ENCODE peak calls at places on chromosomes 4 and X, in four cellular contexts. J is hepatocyte, B is K562, Q is PC-3. T is an unnamed sample. For H3K4me1, the result is how much of the 10 kb centered on the place peaks cover.

GRCh38 chr4:177442623-177443155 is 452 bp upstream of the AGA start:
- DNase-seq in J (no peak), B (no peak), Q (no peak), T (no peak)

GRCh38 chrX:22171287-22172060 is 101.2 kb upstream of the CBLL2 start:
- DNase-seq in J (no peak), B (no peak), Q (peak), T (no peak)

GRCh38 chrX:34875204-34875603 is 67.4 kb upstream of the FAM47B start:
- DNase-seq in J (no peak), B (no peak), Q (peak), T (no peak)

GRCh38 chr4:88040707-88041106 is 33.3 kb downstream of the PKD2 start:
- DNase-seq in J (no peak), B (no peak), Q (no peak), T (no peak)

GRCh38 chr4:3218824-3219760 is 29.9 kb upstream of the MSANTD1 start:
- DNase-seq in J (no peak), B (no peak), Q (no peak), T (no peak)

GRCh38 chrX:133085785-133086184 is 11.1 kb downstream of the USP26 start:
- DNase-seq in J (no peak), B (no peak), Q (peak), T (peak)

GRCh38 chrX:445727-446126 is 59.0 kb upstream of the PPP2R3B start:
- DNase-seq in J (no peak), B (no peak), Q (no peak), T (no peak)

GRCh38 chr4:146243141-146243882 is 29.0 kb downstream of the REELD1 start:
- DNase-seq in J (no peak), B (peak), Q (peak), T (no peak)

GRCh38 chrX:46251755-46252154 is 293.5 kb downstream of the ZNF674 start:
- DNase-seq in J (peak), B (no peak), Q (peak), T (no peak)

GRCh38 chr4:152014280-152014679 is 253.5 kb upstream of the GATB start:
- DNase-seq in J (no peak), B (no peak), Q (no peak), T (no peak)

GRCh38 chrX:22340022-22340616 is 67.4 kb downstream of the CBLL2 start:
- DNase-seq in J (no peak), B (no peak), Q (no peak), T (no peak)

GRCh38 chr4:97367878-97368277 is 775.4 kb downstream of the STPG2 start:
- DNase-seq in J (peak), B (no peak), Q (peak), T (no peak)

GRCh38 chr4:6777636-6778281 is 4.8 kb upstream of the KIAA0232 start:
- DNase-seq in J (no peak), B (no peak), Q (no peak), T (no peak)

GRCh38 chrX:114611018-114611619 is 27.2 kb downstream of the HTR2C start:
- DNase-seq in J (peak), B (peak), Q (peak), T (no peak)

GRCh38 chr4:86594559-86595425 is 677 bp downstream of the PTPN13 start:
- DNase-seq in J (peak), B (no peak), Q (peak), T (peak)

GRCh38 chrX:77962068-77962902 is 7.2 kb downstream of the PGAM4 start:
- DNase-seq in J (no peak), B (no peak), Q (no peak), T (no peak)

GRCh38 chr4:5979981-5980380 is 38.2 kb downstream of the C4orf50 start:
- DNase-seq in J (no peak), B (no peak), Q (peak), T (peak)

GRCh38 chr4:86960557-86960959 is 25.7 kb downstream of the AFF1 start:
- DNase-seq in J (peak), B (no peak), Q (no peak), T (no peak)

GRCh38 chrX:98338544-98338943 is 1454.8 kb downstream of the RPA4 start:
- DNase-seq in J (no peak), B (no peak), Q (no peak), T (no peak)

GRCh38 chrX:133638285-133638684 is 223.0 kb upstream of the GPC4 start:
- DNase-seq in J (no peak), B (no peak), Q (peak), T (peak)

GRCh38 chr4:122772311-122772710 is 39.8 kb downstream of the BBS12 start:
- DNase-seq in J (no peak), B (no peak), Q (no peak), T (no peak)
- H2AFZ ChIP-seq in J (no peak), B (peak), Q (no peak), T (no peak)

DNA sequence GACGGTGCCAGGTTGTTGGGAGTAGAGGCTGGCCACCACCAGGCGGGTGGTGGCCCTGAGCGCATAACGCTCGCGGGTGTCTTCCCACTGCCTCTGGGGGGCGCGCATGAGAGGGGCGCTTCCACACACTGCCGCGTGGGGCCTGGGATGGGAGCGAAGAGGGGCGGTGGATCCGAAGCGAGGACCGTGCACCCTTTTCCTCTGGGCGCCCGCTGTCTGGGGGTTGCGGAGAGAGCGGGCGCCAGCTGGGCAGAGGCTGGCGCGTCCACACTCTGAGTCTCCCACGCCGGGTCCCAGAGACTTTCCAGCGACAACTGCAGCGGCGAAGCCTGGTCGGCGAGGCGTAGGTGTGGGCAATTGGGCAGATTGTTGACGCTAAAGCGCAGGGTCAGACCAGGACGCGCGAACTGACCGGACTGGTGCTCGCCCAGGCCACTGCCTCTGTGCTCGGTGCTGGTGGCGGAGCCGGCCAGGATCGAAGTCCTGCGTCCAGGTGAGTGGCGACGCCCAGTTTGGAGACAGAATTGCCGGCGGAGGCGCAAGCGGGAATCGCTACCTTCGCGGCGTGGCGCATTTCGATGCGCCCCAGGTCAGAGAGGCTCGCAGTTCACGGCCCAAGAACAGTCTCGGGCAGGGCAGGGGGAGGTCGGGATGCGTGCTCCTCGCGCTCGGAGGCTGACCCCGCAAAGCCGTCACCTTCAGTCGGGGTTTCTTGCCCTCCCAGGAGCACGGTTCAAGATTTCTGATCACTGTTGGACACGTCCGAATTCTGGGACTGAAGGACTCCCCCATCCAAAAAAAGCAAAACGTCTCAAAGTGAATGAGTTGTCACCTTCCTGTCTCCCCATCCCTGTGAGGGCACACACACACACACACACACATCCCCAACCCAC is 2.6 kb upstream of the HMX1 start:
- DNase-seq in J (no peak), B (no peak), Q (no peak), T (no peak)
- TF ChIP-seq EZH2 in J (no peak), B (no peak), Q (no peak), T (no peak)

DNA sequence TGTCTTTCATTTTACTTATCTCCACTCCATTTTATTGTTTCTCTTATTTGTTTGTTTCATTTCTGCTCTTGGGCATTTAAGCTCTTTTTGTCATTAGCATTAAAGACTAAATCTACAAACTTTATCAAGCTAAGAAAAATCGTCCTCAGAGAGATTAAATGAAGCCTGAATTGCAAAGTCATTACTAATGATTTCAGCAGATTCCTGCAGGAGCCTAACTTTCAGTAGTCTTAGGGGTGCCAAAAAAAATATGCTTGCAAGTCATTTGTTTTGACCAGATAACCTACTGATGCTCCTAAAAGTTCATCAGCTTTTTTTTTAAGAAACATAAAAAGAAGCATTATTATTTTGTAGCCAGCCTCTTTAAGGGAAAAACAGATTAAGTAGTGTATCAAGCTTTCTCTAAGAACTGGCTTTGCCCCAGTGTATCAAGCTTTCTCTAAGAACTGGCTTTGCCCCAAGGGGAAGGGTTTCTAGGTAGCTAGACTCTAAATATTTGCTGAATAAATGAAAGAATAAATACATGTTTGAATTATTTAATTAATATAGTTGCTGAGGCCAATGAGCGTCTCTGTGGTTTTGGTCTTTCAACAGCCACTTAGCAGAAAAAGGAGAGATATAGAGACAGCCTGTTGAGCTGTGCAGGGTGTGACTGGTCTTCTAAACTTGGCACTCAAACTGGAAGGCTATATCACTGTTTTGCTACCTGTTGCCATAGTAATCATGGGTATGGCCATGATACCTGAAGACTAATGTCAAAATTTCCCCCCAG is 174.2 kb downstream of the BTC start:
- DNase-seq in J (no peak), B (no peak), Q (peak), T (no peak)
- H3K4me1 ChIP-seq in J (under half), B (under half), Q (half or more), T (under half)

GRCh38 chrX:18170910-18171309 is 49.8 kb downstream of the BEND2 start:
- DNase-seq in J (no peak), B (no peak), Q (no peak), T (no peak)

GRCh38 chrX:18172970-18173369 is 47.7 kb downstream of the BEND2 start:
- DNase-seq in J (no peak), B (no peak), Q (no peak), T (no peak)

GRCh38 chrX:18173494-18174180 is 47.0 kb downstream of the BEND2 start:
- DNase-seq in J (no peak), B (peak), Q (no peak), T (no peak)

GRCh38 chrX:18179446-18179845 is 41.2 kb downstream of the BEND2 start:
- DNase-seq in J (no peak), B (peak), Q (no peak), T (no peak)

GRCh38 chrX:18174209-18174608 is 46.5 kb downstream of the BEND2 start:
- DNase-seq in J (no peak), B (no peak), Q (no peak), T (no peak)
- H2AFZ ChIP-seq in J (no peak), B (peak), Q (no peak), T (no peak)

GRCh38 chr4:110624904-110625494 is 2.1 kb upstream of the PITX2 start:
- DNase-seq in J (no peak), B (no peak), Q (no peak), T (no peak)
- TF ChIP-seq EZH2 in J (no peak), B (no peak), Q (no peak), T (no peak)

DNA sequence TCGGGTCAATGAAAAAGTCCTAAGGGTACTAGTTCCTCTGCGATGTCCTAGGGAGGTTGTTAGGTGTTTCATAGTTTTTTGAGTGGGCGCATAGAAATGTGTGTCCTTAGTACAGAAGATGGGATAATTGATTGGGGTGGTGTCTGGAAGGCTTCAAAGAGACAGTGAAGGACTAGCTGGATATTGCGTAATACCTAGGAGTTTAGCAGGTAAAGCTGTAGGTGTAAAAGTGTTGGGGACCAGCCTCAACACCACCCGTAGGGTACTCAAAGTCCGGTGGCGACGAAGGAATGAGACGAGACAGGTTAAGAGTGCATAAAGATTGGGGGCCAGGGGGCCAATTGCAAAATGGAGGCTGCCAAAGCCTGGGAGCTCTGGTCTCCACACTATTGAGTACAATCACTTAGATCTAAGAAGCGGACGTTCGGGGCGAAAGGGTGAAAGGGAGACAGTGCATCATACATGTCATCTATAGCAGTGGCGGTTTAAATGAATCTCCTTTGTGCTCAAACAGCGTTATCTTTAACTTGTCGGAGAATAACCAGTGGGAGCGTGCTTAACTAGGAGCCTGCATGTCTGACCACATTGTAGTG is 1.0 kb downstream of the TRMT44 start:
- DNase-seq in J (no peak), B (peak), Q (peak), T (no peak)
- H3K4me1 ChIP-seq in J (under half), B (under half), Q (under half), T (under half)

GRCh38 chrX:135213200-135213844 is 38.5 kb upstream of the ETDA start:
- DNase-seq in J (no peak), B (no peak), Q (no peak), T (no peak)
- H2AFZ ChIP-seq in J (no peak), B (no peak), Q (no peak), T (no peak)

DNA sequence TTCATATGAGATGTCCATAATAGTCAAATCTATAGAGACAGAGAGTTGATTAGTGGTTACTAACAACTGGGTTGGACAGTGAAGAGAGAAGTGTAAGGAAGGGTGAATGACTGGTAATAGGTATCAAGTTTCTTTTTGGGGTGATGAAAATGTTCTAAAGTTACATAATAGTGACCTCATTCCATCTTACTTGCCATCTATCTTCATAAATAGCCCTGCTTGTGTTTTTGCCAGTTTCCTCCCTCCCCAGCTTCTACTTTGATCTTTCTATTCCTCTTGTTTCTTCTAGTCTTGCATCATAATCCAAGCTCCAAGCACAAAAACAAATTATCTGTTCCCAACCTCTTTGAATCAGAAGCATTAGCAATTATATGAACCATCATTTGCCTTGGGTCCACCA is 40.3 kb upstream of the TET2 start:
- DNase-seq in J (no peak), B (no peak), Q (no peak), T (no peak)
- TF ChIP-seq EZH2 in J (no peak), B (no peak), Q (no peak), T (no peak)

DNA sequence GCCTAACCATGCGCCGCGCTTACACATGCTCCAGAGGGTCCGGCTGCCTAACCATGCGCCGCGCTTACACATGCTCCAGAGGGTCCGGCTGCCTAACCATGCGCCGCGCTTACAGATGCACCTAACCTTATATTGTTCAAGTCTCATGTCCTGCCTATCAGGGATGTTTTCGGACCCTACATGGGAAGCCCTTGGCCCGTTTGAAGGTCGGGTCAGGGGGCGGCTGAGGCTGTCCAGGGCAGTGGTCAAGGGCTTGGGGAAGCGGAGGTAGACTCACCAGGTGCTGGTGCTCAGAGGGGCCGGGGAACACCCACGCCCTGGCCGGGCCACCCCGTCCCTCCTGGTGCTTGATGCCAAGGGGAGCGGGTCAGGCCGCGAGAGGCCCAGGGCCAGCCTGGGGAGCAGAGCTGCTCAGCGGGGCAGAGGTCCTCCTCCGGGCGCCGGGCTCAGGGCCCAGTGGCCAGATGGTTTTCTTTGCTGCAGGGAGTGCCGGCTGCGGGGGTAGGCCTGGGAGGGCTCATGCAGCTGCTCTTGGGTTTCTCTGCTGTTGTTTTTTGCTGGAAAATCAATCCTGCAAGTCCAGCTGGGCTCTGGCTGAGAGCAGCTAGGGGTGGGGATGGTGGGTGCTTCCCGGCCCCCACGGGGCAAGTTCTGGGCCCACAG is 35.4 kb upstream of the SPON2 start:
- DNase-seq in J (no peak), B (no peak), Q (peak), T (no peak)
- H3K4me1 ChIP-seq in J (half or more), B (half or more), Q (under half), T (under half)